ENCODE peak calls at places on chromosomes 6 and 20, in four cellular contexts. L, H, S and C are unnamed samples.

GRCh38 chr6:142482249-142482648 is 180.4 kb downstream of the ADGRG6 start:
- DNase-seq in L (no peak), H (no peak), S (no peak), C (no peak)

GRCh38 chr20:330233-331149 is 5.1 kb downstream of the SOX12 start:
- DNase-seq in S (no peak), H (peak), L (peak), C (peak)

GRCh38 chr6:108948252-108948651 is 100.0 kb downstream of the ARMC2 start:
- DNase-seq in H (no peak), L (no peak), S (no peak), C (no peak)

GRCh38 chr20:24878657-24879056 is 70.4 kb upstream of the CST7 start:
- DNase-seq in H (no peak), S (no peak), L (no peak), C (no peak)

GRCh38 chr6:117613920-117614535 is 11.7 kb upstream of the GOPC start:
- DNase-seq in S (no peak), L (no peak), H (no peak), C (no peak)

GRCh38 chr6:151089916-151090443 is 149.8 kb upstream of the AKAP12 start:
- DNase-seq in L (no peak), H (no peak), S (no peak), C (no peak)

GRCh38 chr20:12891643-12892042 is 117.1 kb upstream of the SPTLC3 start:
- DNase-seq in H (no peak), S (no peak), L (no peak), C (no peak)

GRCh38 chr6:111566222-111566717 is 39.4 kb downstream of the TRAF3IP2 start:
- DNase-seq in H (no peak), S (no peak), L (no peak), C (no peak)

GRCh38 chr20:9038791-9039190 is 30.1 kb upstream of the PLCB4 start:
- DNase-seq in L (no peak), S (no peak), H (no peak), C (no peak)

GRCh38 chr6:106739387-106739786 is 110.0 kb downstream of the QRSL1 start:
- DNase-seq in S (no peak), H (no peak), L (no peak), C (peak)

GRCh38 chr6:37239950-37240713 is 17.4 kb upstream of the TBC1D22B start:
- DNase-seq in L (peak), S (peak), H (peak), C (peak)

GRCh38 chr20:47764154-47764734 is 21.0 kb downstream of the SULF2 start:
- DNase-seq in S (no peak), L (no peak), H (peak), C (peak)

GRCh38 chr6:148396411-148396810 is 53.8 kb downstream of the SASH1 start:
- DNase-seq in S (no peak), L (no peak), H (no peak), C (no peak)

GRCh38 chr6:24330137-24330732 is 27.6 kb downstream of the DCDC2 start:
- DNase-seq in S (no peak), H (no peak), L (peak), C (peak)

GRCh38 chr6:160391419-160392116 is 43.4 kb downstream of the SLC22A3 start:
- DNase-seq in L (peak), H (no peak), S (no peak), C (peak)

GRCh38 chr6:42740725-42741124 is 5.2 kb downstream of the TBCC start:
- DNase-seq in L (no peak), H (no peak), S (no peak), C (no peak)

GRCh38 chr6:99434702-99435530 is 9.8 kb upstream of the PNISR start:
- DNase-seq in L (peak), H (peak), S (no peak), C (peak)

GRCh38 chr6:113508249-113508648 is 348.9 kb upstream of the MARCKS start:
- DNase-seq in H (no peak), S (no peak), L (no peak), C (no peak)
- TF ChIP-seq JUNB in H (no peak), S (no peak), L (no peak), C (no peak)

DNA sequence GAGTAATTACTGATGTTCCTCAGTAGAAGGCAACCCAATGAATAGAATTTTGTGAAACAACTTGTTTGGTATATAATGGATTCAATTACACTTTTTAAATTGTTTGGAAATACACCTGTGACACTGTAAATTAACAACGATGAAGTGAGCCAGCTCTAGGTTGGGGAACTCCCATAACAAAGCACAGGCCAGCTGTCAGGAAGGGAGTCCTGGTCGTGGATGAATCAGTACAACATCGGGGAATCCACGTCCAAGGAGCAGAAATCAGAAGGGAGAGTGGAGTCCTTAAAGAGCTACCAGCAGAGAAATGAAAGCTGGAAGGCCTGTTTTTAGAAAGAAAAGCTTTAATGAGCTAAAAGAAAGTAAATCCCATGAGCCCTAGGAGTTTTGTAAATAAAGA is 223.0 kb upstream of the SLC35B3 start:
- DNase-seq in H (no peak), S (no peak), L (no peak), C (no peak)
- TF ChIP-seq KDM1A in H (no peak), S (no peak), L (no peak), C (no peak)

GRCh38 chr6:146741609-146742008 is 142.8 kb downstream of the ADGB start:
- DNase-seq in L (peak), H (no peak), S (no peak), C (no peak)
- TF ChIP-seq JUNB in L (no peak), H (no peak), S (no peak), C (no peak)

GRCh38 chr6:158646023-158646888 is 1.7 kb upstream of the DYNLT1 start:
- DNase-seq in S (no peak), H (no peak), L (no peak), C (no peak)
- TF ChIP-seq KDM1A in S (no peak), H (no peak), L (no peak), C (no peak)

DNA sequence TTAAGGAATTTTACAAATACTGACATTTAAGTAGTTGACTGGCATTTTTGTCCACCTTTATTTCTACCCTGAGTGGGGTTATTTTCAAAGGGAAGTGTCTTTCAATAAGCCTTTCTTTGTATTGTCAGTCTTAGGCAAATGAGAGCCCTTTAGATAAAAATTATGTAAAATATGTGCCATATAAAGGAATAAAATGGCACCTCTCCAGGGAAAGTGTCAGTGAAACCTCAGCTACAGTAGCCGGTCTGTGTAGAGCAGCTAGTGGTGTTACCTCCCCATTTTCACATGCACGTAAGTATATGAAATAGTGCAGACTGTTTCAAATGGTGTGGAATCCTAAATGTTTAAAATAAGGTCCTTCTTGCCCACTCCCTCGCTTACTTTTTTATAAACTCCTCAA is 5.0 kb downstream of the FAM217B start:
- DNase-seq in L (no peak), S (no peak), H (no peak), C (no peak)
- TF ChIP-seq JUNB in L (no peak), S (no peak), H (no peak), C (no peak)

GRCh38 chr6:79984261-79984660 is 20.2 kb upstream of the TTK start:
- DNase-seq in S (no peak), L (peak), H (no peak), C (no peak)
- TF ChIP-seq KDM1A in S (no peak), L (no peak), H (no peak), C (no peak)